ENCODE peak calls at places on chromosomes 2 and 18, in four cellular contexts. I, O, U and V are unnamed samples.

GRCh38 chr2:85446296-85447221 is 28.0 kb downstream of the SH2D6 start:
- DNase-seq in U (no peak), O (no peak), I (no peak), V (no peak)

GRCh38 chr2:166338831-166339339 is 36.9 kb downstream of the SCN9A start:
- DNase-seq in U (no peak), O (no peak), I (no peak), V (no peak)

GRCh38 chr18:8951491-8951890 is 151.0 kb upstream of the NDUFV2 start:
- DNase-seq in O (no peak), U (no peak), I (no peak), V (no peak)

GRCh38 chr18:28432350-28432749 is 255.4 kb upstream of the CDH2 start:
- DNase-seq in U (no peak), I (no peak), O (peak; percentile 3), V (no peak)

GRCh38 chr18:29164020-29164706 is 987.2 kb upstream of the CDH2 start:
- DNase-seq in I (no peak), U (peak; percentile 37), O (peak; percentile 91), V (no peak)

GRCh38 chr18:79642626-79643025 is 37.0 kb upstream of the CTDP1 start:
- DNase-seq in U (no peak), I (no peak), O (no peak), V (no peak)

GRCh38 chr2:127857494-127857818 is 499 bp downstream of the POLR2D start:
- DNase-seq in U (no peak), O (no peak), I (no peak), V (peak; percentile 20)

GRCh38 chr2:170685591-170685990 is 29.5 kb upstream of the SP5 start:
- DNase-seq in O (no peak), I (no peak), U (no peak), V (peak; percentile 56)

GRCh38 chr2:142291964-142292363 is 161.1 kb upstream of the LRP1B start:
- DNase-seq in U (no peak), O (no peak), I (no peak), V (no peak)

GRCh38 chr2:27566628-27567027 is 16.2 kb upstream of the ZNF512 start:
- DNase-seq in U (no peak), O (peak; percentile 82), I (no peak), V (no peak)

GRCh38 chr18:42654561-42654960 is 460.9 kb downstream of the RIT2 start:
- DNase-seq in I (no peak), U (no peak), O (no peak), V (no peak)

GRCh38 chr2:109378682-109379081 is 235.1 kb downstream of the SEPTIN10 start:
- DNase-seq in O (no peak), I (no peak), U (no peak), V (no peak)

GRCh38 chr18:36635414-36636096 is 193.2 kb downstream of the TPGS2 start:
- DNase-seq in O (no peak), U (no peak), I (no peak), V (no peak)

GRCh38 chr2:72999729-73000725 is 71.5 kb downstream of the SFXN5 start:
- DNase-seq in O (peak; percentile 27), I (no peak), U (no peak), V (no peak)

GRCh38 chr18:5842653-5843052 is 52.7 kb downstream of the TMEM200C start:
- DNase-seq in O (no peak), U (no peak), I (no peak), V (no peak)

GRCh38 chr2:159462961-159463360 is 153.4 kb downstream of the BAZ2B start:
- DNase-seq in O (no peak), U (no peak), I (no peak), V (no peak)

GRCh38 chr2:102703748-102704147 is 58.1 kb upstream of the TMEM182 start:
- DNase-seq in U (peak; percentile 55), I (peak; percentile 39), O (peak; percentile 28), V (no peak)

GRCh38 chr18:68779169-68779568 is 18.7 kb upstream of the CCDC102B start:
- DNase-seq in O (no peak), I (no peak), U (peak; percentile 39), V (no peak)

GRCh38 chr18:36419913-36420531 is 122.5 kb downstream of the FHOD3 start:
- DNase-seq in I (no peak), U (no peak), O (no peak), V (no peak)

GRCh38 chr2:160390544-160391258 is 102.9 kb downstream of the RBMS1 start:
- DNase-seq in I (no peak), U (peak; percentile 42), O (no peak), V (no peak)

GRCh38 chr2:28821295-28821958 is 10.8 kb downstream of the SPDYA start:
- DNase-seq in I (peak; percentile 56), O (peak; percentile 81), U (peak; percentile 45), V (peak; percentile 62)

GRCh38 chr18:46274266-46274665 is 170.1 kb downstream of the HAUS1 start:
- DNase-seq in O (no peak), U (peak; percentile 61), I (no peak), V (no peak)

GRCh38 chr2:173647681-173648350 is 293.1 kb downstream of the CDCA7 start:
- DNase-seq in U (no peak), I (no peak), O (no peak), V (no peak)
- TF ChIP-seq CTCF in U (no peak), I (no peak), O (no peak), V (no peak)

DNA sequence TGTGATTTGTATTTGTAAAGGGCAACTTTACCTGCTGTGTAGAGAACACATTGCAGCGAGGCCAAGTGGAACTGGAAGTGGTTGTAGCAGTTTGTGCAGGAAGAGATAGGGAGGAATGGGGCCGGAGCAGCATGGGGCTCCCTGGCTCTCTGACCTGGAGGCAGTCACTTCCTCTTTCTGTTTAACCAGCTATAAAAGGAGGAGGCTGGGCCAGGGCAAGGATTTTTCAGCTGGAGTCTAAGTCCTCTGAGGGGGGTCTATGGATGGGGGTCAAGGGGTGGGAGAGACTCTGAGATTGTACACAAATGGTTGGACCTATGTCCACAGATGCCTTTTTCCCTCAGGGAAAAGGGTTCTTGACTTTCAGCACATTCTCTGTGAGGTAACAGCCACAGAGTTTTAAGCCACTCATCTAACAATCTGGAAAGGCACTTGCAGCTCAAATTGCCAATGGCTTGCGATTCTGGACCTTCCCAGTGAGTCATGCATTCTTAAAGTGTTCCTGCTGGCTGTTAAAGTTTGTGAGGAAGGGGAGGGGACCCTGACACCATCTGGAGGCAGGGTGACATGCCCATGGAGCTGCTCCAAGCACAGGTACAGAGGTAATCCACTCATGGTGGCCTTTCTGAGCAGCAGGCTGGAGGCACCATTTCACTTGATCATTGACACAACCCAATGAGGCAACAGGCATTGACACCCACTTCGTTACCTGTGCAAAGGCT is 347.0 kb downstream of the CYRIA start:
- DNase-seq in O (no peak), U (no peak), I (peak; percentile 14), V (peak; percentile 54)
- H3K9me3 ChIP-seq in O (no peaks in the 10 kb centered on the region), U (no peaks in the 10 kb centered on the region), I (no peaks in the 10 kb centered on the region), V (peaks cover 2% of the 10 kb centered on the region)

GRCh38 chr2:148814143-148814852 is 60.7 kb upstream of the KIF5C start:
- DNase-seq in O (peak; percentile 29), I (peak; percentile 26), U (peak; percentile 86), V (no peak)

GRCh38 chr2:148816176-148816575 is 58.9 kb upstream of the KIF5C start:
- DNase-seq in I (no peak), O (no peak), U (no peak), V (no peak)

GRCh38 chr2:148819019-148819418 is 56.0 kb upstream of the KIF5C start:
- DNase-seq in U (no peak), I (no peak), O (no peak), V (no peak)

GRCh38 chr2:148814853-148815419 is 60.1 kb upstream of the KIF5C start:
- DNase-seq in I (peak; percentile 20), U (no peak), O (no peak), V (no peak)

GRCh38 chr2:148817210-148817708 is 57.8 kb upstream of the KIF5C start:
- DNase-seq in U (no peak), O (no peak), I (no peak), V (no peak)
- H3K4me3 ChIP-seq in U (no peak overlapping the region), O (no peak overlapping the region), I (peak overlapping the region; percentile 14), V (no peak overlapping the region)

DNA sequence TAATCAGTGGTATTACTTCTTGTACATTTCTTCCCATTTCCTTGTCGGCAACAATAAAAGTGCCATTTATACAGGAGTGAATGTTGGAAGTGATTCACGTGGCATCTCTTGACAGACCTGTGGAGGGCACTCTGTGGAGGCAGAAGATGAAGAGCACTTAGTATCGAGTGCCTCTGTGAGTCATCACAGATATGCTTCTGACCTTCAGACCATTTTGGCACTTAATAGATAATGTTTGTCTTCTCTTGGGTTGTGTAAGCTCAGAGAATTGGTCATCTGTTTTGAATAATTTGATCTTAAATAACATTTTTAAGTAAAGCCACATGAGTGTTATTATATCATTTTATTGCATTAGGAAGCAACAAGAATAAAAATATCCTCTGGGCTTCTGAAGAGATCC is 305.5 kb downstream of the PTPRM start:
- DNase-seq in U (peak; percentile 84), I (no peak), O (peak; percentile 54), V (no peak)
- TF ChIP-seq CTCF in U (no peak), I (no peak), O (peak; percentile 18), V (peak; percentile 11)

DNA sequence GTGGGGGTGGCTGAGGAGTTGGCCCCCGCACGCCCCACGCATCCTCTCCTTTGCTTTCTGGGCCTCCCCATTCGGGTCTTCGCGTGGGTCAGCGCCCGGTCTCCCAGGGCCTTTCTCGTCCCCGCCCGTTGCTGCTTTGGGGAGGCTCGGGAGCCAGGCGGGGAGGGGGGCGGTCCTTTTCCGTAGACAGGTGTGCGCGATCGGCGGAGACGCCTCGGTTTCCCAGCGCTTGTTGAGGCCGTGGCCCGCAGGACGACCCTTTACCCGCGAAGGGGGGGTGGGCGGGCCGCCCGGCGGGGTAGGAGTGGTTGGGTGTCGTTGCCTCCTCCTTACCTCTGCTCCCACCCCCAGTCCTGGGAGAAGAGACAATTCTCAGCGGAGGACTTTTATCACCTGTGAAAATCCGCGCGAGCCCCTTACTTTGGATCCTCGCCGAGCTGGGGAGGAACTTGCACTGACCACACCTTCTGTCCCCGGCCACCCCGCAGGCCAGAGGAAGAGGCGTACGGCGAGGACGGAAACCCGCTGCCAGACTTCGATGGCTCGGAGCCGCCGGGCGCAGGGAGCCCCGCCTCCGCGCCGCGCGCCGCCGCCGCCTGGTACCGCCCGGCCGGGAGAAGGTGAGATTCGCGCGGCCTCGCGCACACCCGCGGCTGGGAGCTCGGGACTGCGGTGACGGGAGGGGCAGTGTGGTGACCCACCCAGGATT is 2.7 kb downstream of the ADCYAP1 start:
- DNase-seq in O (no peak), U (no peak), I (no peak), V (peak; percentile 37)
- H3K9me3 ChIP-seq in O (no peaks in the 10 kb centered on the region), U (no peaks in the 10 kb centered on the region), I (no peaks in the 10 kb centered on the region), V (no peaks in the 10 kb centered on the region)